ENCODE peak calls at places on chromosomes 4 and X, in six cellular contexts. One of them, this sample, is unnamed.

GRCh38 chrX:40165206-40165605 is 67.4 kb upstream of the BCOR start:
- DNase-seq in sigmoid colon: no peak
- DNase-seq in transverse colon: no peak
- DNase-seq in ovary: no peak
- DNase-seq in HepG2: no peak
- DNase-seq in suprapubic skin: no peak
- DNase-seq in this sample: no peak

GRCh38 chr4:76993787-76994641 is 44.5 kb downstream of the SEPTIN11 start:
- DNase-seq in sigmoid colon: no peak
- DNase-seq in transverse colon: no peak
- DNase-seq in ovary: no peak
- DNase-seq in HepG2: no peak
- DNase-seq in suprapubic skin: no peak
- DNase-seq in this sample: no peak

GRCh38 chr4:88753658-88754431 is 56.2 kb upstream of the NAP1L5 start:
- DNase-seq in sigmoid colon: no peak
- DNase-seq in transverse colon: no peak
- DNase-seq in ovary: no peak
- DNase-seq in HepG2: peak; percentile 94
- DNase-seq in suprapubic skin: no peak
- DNase-seq in this sample: no peak

GRCh38 chrX:25701876-25702275 is 436.3 kb upstream of the MAGEB18 start:
- DNase-seq in sigmoid colon: no peak
- DNase-seq in transverse colon: no peak
- DNase-seq in ovary: no peak
- DNase-seq in HepG2: no peak
- DNase-seq in suprapubic skin: no peak
- DNase-seq in this sample: no peak

GRCh38 chrX:124594017-124594651 is 247.8 kb downstream of the SH2D1A start:
- DNase-seq in sigmoid colon: no peak
- DNase-seq in transverse colon: no peak
- DNase-seq in ovary: no peak
- DNase-seq in HepG2: no peak
- DNase-seq in suprapubic skin: no peak
- DNase-seq in this sample: no peak

GRCh38 chrX:50204364-50204899 is at the start of gene CCNB3:
- DNase-seq in sigmoid colon: peak; percentile 81
- DNase-seq in transverse colon: peak; percentile 77
- DNase-seq in ovary: peak; percentile 57
- DNase-seq in HepG2: peak; percentile 33
- DNase-seq in suprapubic skin: peak; percentile 75
- DNase-seq in this sample: peak; percentile 74

GRCh38 chr4:173878701-173879100 is 348.7 kb upstream of the HAND2 start:
- DNase-seq in sigmoid colon: no peak
- DNase-seq in transverse colon: no peak
- DNase-seq in ovary: no peak
- DNase-seq in HepG2: no peak
- DNase-seq in suprapubic skin: no peak
- DNase-seq in this sample: no peak

GRCh38 chr4:86633854-86634253 is 39.7 kb downstream of the PTPN13 start:
- DNase-seq in sigmoid colon: no peak
- DNase-seq in transverse colon: no peak
- DNase-seq in ovary: no peak
- DNase-seq in HepG2: no peak
- DNase-seq in suprapubic skin: no peak
- DNase-seq in this sample: no peak

GRCh38 chr4:102477657-102478056 is 23.5 kb upstream of the NFKB1 start:
- DNase-seq in sigmoid colon: no peak
- DNase-seq in transverse colon: no peak
- DNase-seq in ovary: no peak
- DNase-seq in HepG2: no peak
- DNase-seq in suprapubic skin: no peak
- DNase-seq in this sample: no peak

GRCh38 chrX:14062524-14062923 is 32.8 kb upstream of the GEMIN8 start:
- DNase-seq in sigmoid colon: no peak
- DNase-seq in transverse colon: no peak
- DNase-seq in ovary: no peak
- DNase-seq in HepG2: no peak
- DNase-seq in suprapubic skin: no peak
- DNase-seq in this sample: no peak

GRCh38 chrX:14065800-14066199 is 36.1 kb upstream of the GEMIN8 start:
- DNase-seq in sigmoid colon: no peak
- DNase-seq in transverse colon: no peak
- DNase-seq in ovary: no peak
- DNase-seq in HepG2: no peak
- DNase-seq in suprapubic skin: no peak
- DNase-seq in this sample: no peak

DNA sequence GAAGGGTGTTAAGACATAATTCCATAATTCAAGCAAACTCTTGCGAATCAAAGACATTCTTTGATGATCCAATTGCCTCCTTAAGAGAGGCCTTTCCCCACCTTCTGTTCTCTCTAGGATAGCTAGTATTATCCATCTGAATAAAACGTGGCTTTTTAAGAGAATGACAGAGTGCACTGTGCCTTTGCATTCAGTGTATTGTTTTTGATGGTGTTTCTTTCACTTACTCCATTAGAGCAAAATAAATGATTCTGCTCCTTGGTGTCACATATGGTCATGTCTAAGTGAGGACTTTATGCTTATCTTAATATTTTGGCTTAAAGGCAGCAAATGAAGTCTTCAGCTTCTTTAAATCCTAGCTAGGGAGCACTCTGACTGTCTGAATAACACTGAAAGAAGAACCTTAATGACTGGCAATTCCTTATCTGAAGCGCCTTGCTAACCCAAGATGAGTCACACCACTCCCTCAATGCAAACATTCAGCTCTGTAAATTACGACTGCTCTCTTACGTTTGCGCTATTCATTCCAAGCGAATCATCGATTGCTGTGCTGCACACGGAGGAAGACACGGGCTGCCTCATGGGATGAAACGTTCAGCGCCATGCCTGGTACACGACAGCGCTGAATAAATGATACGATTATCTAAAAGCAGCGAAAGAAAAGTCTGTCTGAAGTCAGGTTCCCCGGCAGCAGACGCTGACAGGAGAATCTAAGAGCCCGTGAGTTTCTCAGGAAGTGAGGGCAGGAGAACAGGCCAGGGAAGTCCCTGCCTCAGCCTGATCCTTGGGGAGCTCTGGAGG is 35.1 kb upstream of the GEMIN8 start:
- DNase-seq in sigmoid colon: no peak
- DNase-seq in transverse colon: peak; percentile 38
- DNase-seq in ovary: no peak
- DNase-seq in HepG2: no peak
- DNase-seq in suprapubic skin: no peak
- DNase-seq in this sample: no peak
- TF ChIP-seq EP300 in sigmoid colon: no peak
- TF ChIP-seq EP300 in transverse colon: no peak
- TF ChIP-seq EP300 in ovary: no peak
- TF ChIP-seq EP300 in HepG2: no peak
- TF ChIP-seq EP300 in suprapubic skin: no peak
- TF ChIP-seq EP300 in this sample: no peak

GRCh38 chr4:66658809-66659208 is 886.5 kb downstream of the CENPC start:
- DNase-seq in sigmoid colon: no peak
- DNase-seq in transverse colon: no peak
- DNase-seq in ovary: no peak
- DNase-seq in HepG2: no peak
- DNase-seq in suprapubic skin: no peak
- DNase-seq in this sample: no peak
- H3K27ac ChIP-seq in sigmoid colon: no peak overlapping the region
- H3K27ac ChIP-seq in transverse colon: no peak overlapping the region
- H3K27ac ChIP-seq in ovary: no peak overlapping the region
- H3K27ac ChIP-seq in HepG2: no peak overlapping the region
- H3K27ac ChIP-seq in suprapubic skin: no peak overlapping the region
- H3K27ac ChIP-seq in this sample: no peak overlapping the region

GRCh38 chrX:131985526-131986049 is 37.5 kb upstream of the STK26 start:
- DNase-seq in sigmoid colon: no peak
- DNase-seq in transverse colon: no peak
- DNase-seq in ovary: no peak
- DNase-seq in HepG2: peak; percentile 53
- DNase-seq in suprapubic skin: no peak
- DNase-seq in this sample: no peak
- TF ChIP-seq EP300 in sigmoid colon: no peak
- TF ChIP-seq EP300 in transverse colon: no peak
- TF ChIP-seq EP300 in ovary: no peak
- TF ChIP-seq EP300 in HepG2: no peak
- TF ChIP-seq EP300 in suprapubic skin: no peak
- TF ChIP-seq EP300 in this sample: no peak

GRCh38 chr4:69750346-69750745 is 10.1 kb downstream of the SULT1B1 start:
- DNase-seq in sigmoid colon: no peak
- DNase-seq in transverse colon: no peak
- DNase-seq in ovary: no peak
- DNase-seq in HepG2: no peak
- DNase-seq in suprapubic skin: no peak
- DNase-seq in this sample: no peak
- H3K27ac ChIP-seq in sigmoid colon: no peak overlapping the region
- H3K27ac ChIP-seq in transverse colon: no peak overlapping the region
- H3K27ac ChIP-seq in ovary: no peak overlapping the region
- H3K27ac ChIP-seq in HepG2: no peak overlapping the region
- H3K27ac ChIP-seq in suprapubic skin: no peak overlapping the region
- H3K27ac ChIP-seq in this sample: no peak overlapping the region